ENCODE peak calls at places on chromosomes 5 and 9, in five cellular contexts. J is progenitor cell of endocrine pancreas, H is mucosa of descending colon, T is mammary epithelial cell, R is neural progenitor cell. X is an unnamed sample.

GRCh38 chr9:82031538-82032280 is 43.1 kb downstream of the SPATA31D1 start:
- DNase-seq in J (no peak), H (no peak), T (peak), R (no peak), X (peak)

GRCh38 chr5:154873791-154874331 is 15.4 kb downstream of the CNOT8 start:
- DNase-seq in J (no peak), H (no peak), T (no peak), R (no peak), X (no peak)

GRCh38 chr5:41835625-41836024 is 34.6 kb downstream of the OXCT1 start:
- DNase-seq in J (no peak), H (no peak), T (peak), R (peak), X (peak)

GRCh38 chr9:121369595-121370265 is at the start of gene STOM:
- DNase-seq in J (no peak), H (peak), T (peak), R (peak), X (peak)

GRCh38 chr9:137672907-137673791 is 54.3 kb downstream of the EHMT1 start:
- DNase-seq in J (no peak), H (no peak), T (peak), R (peak), X (peak)

GRCh38 chr5:158170060-158170459 is 311.1 kb upstream of the CLINT1 start:
- DNase-seq in J (no peak), H (peak), T (no peak), R (no peak), X (no peak)

GRCh38 chr5:72378636-72379289 is 58.6 kb downstream of the PTCD2 start:
- DNase-seq in J (no peak), H (no peak), T (peak), R (no peak), X (peak)

GRCh38 chr5:138869763-138870500 is 5.2 kb downstream of the LRRTM2 start:
- DNase-seq in J (no peak), H (no peak), T (peak), R (no peak), X (no peak)

GRCh38 chr5:131264453-131265200 is 774 bp downstream of the CDC42SE2 start:
- DNase-seq in J (peak), H (peak), T (no peak), R (peak), X (peak)

GRCh38 chr5:125912028-125912427 is 511.2 kb upstream of the GRAMD2B start:
- DNase-seq in J (no peak), H (no peak), T (no peak), R (no peak), X (no peak)

GRCh38 chr5:133945561-133945960 is 22.9 kb downstream of the C5orf15 start:
- DNase-seq in J (no peak), H (no peak), T (no peak), R (no peak), X (no peak)

GRCh38 chr5:174571662-174572397 is 152.6 kb upstream of the MSX2 start:
- DNase-seq in J (no peak), H (no peak), T (peak), R (peak), X (peak)
- TF ChIP-seq CTCF in J (no peak), H (no peak), T (peak), R (no peak), X (peak)

DNA sequence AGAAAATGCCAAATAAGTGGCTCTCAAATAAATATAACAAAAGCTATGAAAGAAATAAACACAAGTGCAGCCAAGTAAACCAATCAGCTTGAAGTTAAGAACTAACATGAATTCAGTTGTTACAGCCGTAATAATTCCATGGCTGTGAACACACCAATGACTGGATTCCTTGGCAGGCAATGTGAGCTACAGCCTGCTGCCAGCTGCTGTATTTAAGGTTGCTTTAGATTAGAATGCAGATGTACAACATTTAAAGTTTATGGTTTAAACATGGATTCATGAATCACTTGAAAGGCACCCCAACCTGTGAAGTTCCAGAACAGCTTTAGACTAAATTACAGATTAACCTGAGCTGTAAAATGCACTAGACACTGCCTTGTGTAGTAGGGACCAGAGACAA is 626.4 kb upstream of the SEMA6A start:
- DNase-seq in J (no peak), H (no peak), T (no peak), R (no peak), X (no peak)
- TF ChIP-seq CTCF in J (no peak), H (no peak), T (no peak), R (no peak), X (no peak)

GRCh38 chr9:127424669-127424986 is 446 bp downstream of the ZNF79 start:
- DNase-seq in J (no peak), H (no peak), T (no peak), R (no peak), X (no peak)
- TF ChIP-seq CTCF in J (no peak), H (no peak), T (no peak), R (no peak), X (no peak)

DNA sequence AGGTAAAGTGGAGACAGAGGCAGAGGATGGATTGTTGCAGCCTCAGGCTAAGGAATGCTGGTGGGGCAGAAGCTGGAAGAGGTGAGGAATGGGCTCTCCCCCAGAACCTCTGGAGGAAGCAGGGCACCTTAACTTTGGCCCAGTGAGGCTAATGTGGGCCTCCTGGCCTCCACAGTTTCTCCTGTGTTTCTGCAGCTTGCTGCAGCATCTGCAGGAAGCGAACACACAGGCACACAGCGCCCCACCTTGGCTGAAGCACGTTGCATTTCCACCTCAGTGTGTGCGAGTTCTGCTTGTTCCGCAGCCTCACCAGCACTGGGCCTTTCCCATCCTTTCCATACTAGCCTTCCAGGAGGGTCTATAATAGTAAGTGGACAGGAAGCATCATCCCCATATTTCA is 27.2 kb upstream of the ASS1 start:
- DNase-seq in J (no peak), H (no peak), T (no peak), R (peak), X (no peak)
- TF ChIP-seq CTCF in J (no peak), H (no peak), T (no peak), R (peak), X (no peak)

DNA sequence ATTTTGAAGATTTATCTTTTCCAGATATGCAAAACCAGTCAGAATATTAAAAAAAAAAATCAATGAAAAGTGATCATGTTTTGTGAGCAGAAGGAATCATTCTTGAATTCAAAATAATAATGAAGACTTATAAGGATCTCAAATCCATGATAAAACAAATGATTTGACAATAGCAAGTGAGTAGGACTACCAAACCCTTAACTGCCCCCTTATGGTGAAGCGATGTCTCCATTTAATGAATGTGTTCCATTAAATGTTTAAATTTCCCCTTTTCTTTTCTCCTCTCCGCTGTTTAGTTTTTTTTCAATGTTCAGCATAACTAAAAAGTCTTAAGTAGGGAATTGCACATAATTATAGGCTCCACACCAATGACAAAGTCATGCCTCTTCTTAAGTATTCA is 12.2 kb upstream of the MARCHF3 start:
- DNase-seq in J (no peak), H (no peak), T (no peak), R (peak), X (no peak)
- TF ChIP-seq CTCF in J (no peak), H (no peak), T (peak), R (peak), X (no peak)

GRCh38 chr5:74056789-74057164 is 430.8 kb downstream of the ARHGEF28 start:
- DNase-seq in J (no peak), H (no peak), T (peak), R (no peak), X (peak)
- TF ChIP-seq CTCF in J (peak), H (no peak), T (peak), R (peak), X (peak)

DNA sequence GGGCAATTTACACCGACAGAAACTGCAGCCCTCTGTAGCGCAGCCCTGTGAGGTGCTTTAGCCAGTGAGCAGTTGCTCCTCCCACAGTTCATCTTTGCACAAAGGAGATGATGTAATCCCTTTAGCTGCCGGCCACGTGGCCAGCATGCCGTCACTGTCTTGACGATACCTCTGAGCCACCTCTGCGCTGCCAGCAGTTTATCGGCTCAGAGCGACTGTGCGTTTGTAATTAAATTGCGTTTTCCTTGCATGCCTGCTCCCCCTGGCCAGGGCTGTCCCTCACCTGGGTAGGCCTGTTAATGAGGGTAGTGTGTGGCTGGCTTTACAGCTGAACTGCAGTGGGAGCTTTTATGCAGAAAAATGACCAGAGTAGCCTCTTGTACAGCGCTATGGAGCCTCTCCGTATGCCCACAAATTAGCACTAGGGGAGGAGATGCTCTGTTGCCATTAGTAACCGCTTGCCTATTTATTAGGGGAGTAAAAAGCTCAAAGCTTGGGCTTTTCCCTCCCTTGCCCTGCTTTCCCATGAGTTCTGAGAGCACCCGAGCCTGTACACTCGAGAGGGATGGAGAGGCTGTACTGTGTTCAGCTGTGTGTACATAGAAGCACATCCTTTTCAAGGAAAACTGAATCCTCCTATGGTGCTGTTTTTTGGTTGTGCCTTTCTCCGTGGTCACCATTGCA is 107.1 kb downstream of the TRIO start:
- DNase-seq in J (no peak), H (peak), T (peak), R (peak), X (no peak)
- TF ChIP-seq CTCF in J (no peak), H (no peak), T (no peak), R (no peak), X (no peak)

X was measured in Calu3.